ENCODE peak calls at places on chromosome 19, in six cellular contexts. A is fibroblast of mammary gland; U is fibroblast of pulmonary artery; L is CD8-positive, alpha-beta T cell; Y is PC-3; F is brain microvascular endothelial cell. Z is an unnamed sample.

GRCh38 chr19:49362048-49362925 is at the start of gene TEAD2:
- DNase-seq in L (no peak), F (peak; percentile 24), U (peak; percentile 50), Y (peak; percentile 63), A (peak; percentile 22), Z (peak; percentile 46)

GRCh38 chr19:43623889-43624670 is 4.7 kb upstream of the ZNF428 start:
- DNase-seq in A (no peak), F (no peak), Y (no peak), U (no peak), L (no peak), Z (no peak)

GRCh38 chr19:52322429-52322828 is 13.6 kb upstream of the ZNF610 start:
- DNase-seq in U (no peak), A (no peak), F (no peak), Y (no peak), L (no peak), Z (no peak)

GRCh38 chr19:19461671-19462622 is 53.4 kb downstream of the TSSK6 start:
- DNase-seq in F (no peak), Y (no peak), A (peak; percentile 37), L (no peak), U (peak; percentile 59), Z (no peak)

GRCh38 chr19:3977242-3978143 is 6.6 kb upstream of the DAPK3 start:
- DNase-seq in A (no peak), L (no peak), F (no peak), Y (no peak), U (no peak), Z (no peak)

GRCh38 chr19:27966390-27966816 is 1246.5 kb downstream of the UQCRFS1 start:
- DNase-seq in U (peak; percentile 30), F (no peak), A (peak; percentile 27), L (no peak), Y (peak; percentile 36), Z (peak; percentile 21)

GRCh38 chr19:21092107-21092506 is 10.1 kb downstream of the ZNF714 start:
- DNase-seq in Y (no peak), U (peak; percentile 54), L (no peak), A (no peak), F (no peak), Z (peak; percentile 61)

GRCh38 chr19:40245506-40246128 is 19.1 kb upstream of the CCNP start:
- DNase-seq in F (no peak), A (no peak), Y (no peak), L (no peak), U (no peak), Z (no peak)

GRCh38 chr19:54252845-54253244 is 4.2 kb downstream of the LILRB5 start:
- DNase-seq in Y (no peak), F (no peak), L (no peak), U (no peak), A (no peak), Z (no peak)

GRCh38 chr19:46081928-46082727 is 41.3 kb upstream of the IGFL4 start:
- DNase-seq in U (peak; percentile 79), F (peak; percentile 46), L (no peak), Y (peak; percentile 65), A (peak; percentile 72), Z (peak; percentile 70)

GRCh38 chr19:42412223-42412622 is 15.0 kb downstream of the LIPE start:
- DNase-seq in F (no peak), L (no peak), Y (no peak), U (no peak), A (no peak), Z (no peak)

GRCh38 chr19:55209430-55210119 is at the start of gene PTPRH:
- DNase-seq in F (no peak), A (no peak), L (no peak), U (no peak), Y (peak; percentile 55), Z (no peak)

GRCh38 chr19:35006342-35006998 is 6.3 kb downstream of the GRAMD1A start:
- DNase-seq in U (peak; percentile 89), F (peak; percentile 71), A (peak; percentile 42), L (no peak), Y (peak; percentile 93), Z (no peak)

GRCh38 chr19:55519461-55520311 is 17.2 kb downstream of the SBK2 start:
- DNase-seq in Y (peak; percentile 87), L (no peak), A (peak; percentile 97), U (peak; percentile 72), F (peak; percentile 72), Z (peak; percentile 72)

GRCh38 chr19:48203227-48203793 is 32.8 kb downstream of the ZSWIM9 start:
- DNase-seq in A (no peak), F (no peak), Y (no peak), L (no peak), U (no peak), Z (no peak)

GRCh38 chr19:49642488-49643035 is 553 bp downstream of the SCAF1 start:
- DNase-seq in F (no peak), L (no peak), U (no peak), A (no peak), Y (no peak), Z (no peak)

GRCh38 chr19:17872251-17873001 is 681 bp downstream of the SLC5A5 start:
- DNase-seq in A (no peak), L (no peak), U (no peak), F (no peak), Y (no peak), Z (no peak)

GRCh38 chr19:55069137-55069858 is 6.3 kb upstream of the RDH13 start:
- DNase-seq in A (peak; percentile 21), L (no peak), Y (peak; percentile 89), U (peak; percentile 26), F (no peak), Z (no peak)

GRCh38 chr19:3736106-3736724 is 25.3 kb downstream of the APBA3 start:
- DNase-seq in U (no peak), F (no peak), A (no peak), Y (no peak), L (no peak), Z (no peak)

GRCh38 chr19:2974342-2974932 is 2.9 kb upstream of the TLE6 start:
- DNase-seq in L (no peak), A (peak; percentile 36), Y (no peak), F (peak; percentile 32), U (peak; percentile 78), Z (no peak)

GRCh38 chr19:35457173-35457572 is 9.1 kb downstream of the FFAR2 start:
- DNase-seq in U (no peak), A (no peak), L (no peak), F (no peak), Y (no peak), Z (no peak)

GRCh38 chr19:1864480-1865171 is 1.2 kb upstream of the KLF16 start:
- DNase-seq in L (no peak), F (no peak), U (peak; percentile 54), Y (peak; percentile 44), A (peak; percentile 57), Z (peak; percentile 59)

GRCh38 chr19:5121286-5122120 is 152.6 kb downstream of the KDM4B start:
- DNase-seq in F (no peak), L (no peak), U (no peak), A (no peak), Y (no peak), Z (no peak)

GRCh38 chr19:5124111-5124855 is 155.4 kb downstream of the KDM4B start:
- DNase-seq in Y (no peak), L (no peak), U (no peak), A (no peak), F (no peak), Z (no peak)

GRCh38 chr19:5122121-5122400 is 153.1 kb downstream of the KDM4B start:
- DNase-seq in F (no peak), A (no peak), U (no peak), L (no peak), Y (no peak), Z (no peak)

GRCh38 chr19:5123646-5124045 is 154.7 kb downstream of the KDM4B start:
- DNase-seq in F (no peak), L (no peak), A (no peak), Y (no peak), U (no peak), Z (no peak)

GRCh38 chr19:5122671-5123409 is 153.9 kb downstream of the KDM4B start:
- DNase-seq in Y (no peak), A (no peak), U (no peak), F (no peak), L (no peak), Z (no peak)
- TF ChIP-seq CTCF in Y (no peak), A (no peak), U (no peak), F (peak; percentile 15), L (no peak), Z (no peak)

DNA sequence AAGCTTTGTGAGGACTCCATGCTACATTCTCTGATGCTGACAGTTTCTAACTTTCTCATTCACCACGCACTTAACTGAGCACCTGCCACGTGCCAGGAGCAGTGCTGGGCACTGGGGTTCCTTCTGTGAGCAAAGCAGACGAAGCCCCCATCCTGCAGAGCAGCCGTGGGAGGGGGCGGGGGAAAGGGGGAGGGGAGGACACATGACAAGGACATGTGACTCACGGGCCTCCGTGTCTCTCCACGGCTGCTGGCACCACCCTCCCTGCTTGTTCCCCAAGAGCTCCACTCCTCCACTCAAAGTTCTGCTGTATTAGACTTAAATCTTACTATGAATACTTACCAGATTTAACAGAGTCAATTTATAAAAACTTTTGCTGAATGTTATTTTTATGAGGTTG is 55.5 kb downstream of the SLC7A9 start:
- DNase-seq in U (no peak), Y (no peak), F (no peak), L (no peak), A (no peak), Z (no peak)
- H3K4me3 ChIP-seq in U (no peak overlapping the region), Y (no peak overlapping the region), F (no peak overlapping the region), L (no peak overlapping the region), A (no peak overlapping the region), Z (no peak overlapping the region)

GRCh38 chr19:11293468-11294389 is 2.2 kb upstream of the TSPAN16 start:
- DNase-seq in A (peak; percentile 89), Y (peak; percentile 99), U (peak; percentile 97), F (peak; percentile 85), L (peak; percentile 68), Z (peak; percentile 94)
- TF ChIP-seq CTCF in A (peak; percentile 81), Y (peak; percentile 99), U (peak; percentile 86), F (peak; percentile 97), L (peak; percentile 90), Z (peak; percentile 90)

GRCh38 chr19:15508035-15508710 is at the start of gene CYP4F22:
- DNase-seq in U (no peak), L (no peak), Y (no peak), A (no peak), F (no peak), Z (no peak)
- H3K4me3 ChIP-seq in U (no peak within 1 kb of the TSS), L (peak within 1 kb of the TSS; percentile 53), Y (peak within 1 kb of the TSS; percentile 45), A (no peak within 1 kb of the TSS), F (no peak within 1 kb of the TSS), Z (no peak within 1 kb of the TSS)